ENCODE peak calls at places on chromosomes 3 and 15, in nine cellular contexts. N is NB4, D is OCI-LY7, Y is HL-60, P is tibial nerve, O is A549, B is stomach, V is heart right ventricle, X is vagina. H is an unnamed sample.

GRCh38 chr3:116045251-116045770 is 400.0 kb downstream of the LSAMP start:
- DNase-seq in O (no peak), X (no peak), P (no peak), N (no peak), Y (no peak), V (no peak), B (no peak), D (no peak), H (no peak)

GRCh38 chr15:74209997-74210573 is 7.5 kb upstream of the STRA6 start:
- DNase-seq in P (no peak), D (no peak), O (no peak), B (no peak), Y (no peak), V (no peak), N (no peak), X (no peak), H (peak)

GRCh38 chr3:39398700-39399099 is 7.8 kb upstream of the RPSA start:
- DNase-seq in N (peak), O (no peak), B (no peak), V (no peak), P (no peak), Y (no peak), X (no peak), D (no peak), H (no peak)

GRCh38 chr3:177294221-177294620 is 96.9 kb upstream of the TBL1XR1 start:
- DNase-seq in V (peak), B (peak), O (no peak), P (no peak), X (no peak), Y (no peak), N (no peak), D (no peak), H (no peak)

GRCh38 chr15:64857421-64857820 is 15.7 kb downstream of the PLEKHO2 start:
- DNase-seq in V (no peak), D (no peak), Y (peak), N (no peak), B (no peak), X (no peak), O (no peak), P (no peak), H (peak)

GRCh38 chr3:21654662-21655061 is 96.3 kb downstream of the ZNF385D start:
- DNase-seq in X (no peak), P (no peak), N (no peak), V (no peak), Y (no peak), B (no peak), O (no peak), D (no peak), H (peak)

GRCh38 chr15:100779331-100780207 is 100.1 kb upstream of the ALDH1A3 start:
- DNase-seq in X (no peak), P (peak), D (no peak), Y (no peak), O (no peak), V (peak), N (no peak), B (no peak), H (no peak)

GRCh38 chr15:91917991-91918390 is 64.5 kb downstream of the SLCO3A1 start:
- DNase-seq in N (no peak), V (no peak), B (no peak), Y (no peak), P (no peak), D (no peak), X (no peak), O (no peak), H (no peak)

GRCh38 chr3:159187706-159188105 is 385.9 kb downstream of the MFSD1 start:
- DNase-seq in Y (no peak), B (no peak), D (no peak), N (no peak), V (no peak), P (no peak), O (no peak), X (no peak), H (no peak)

GRCh38 chr3:122947621-122948202 is 79.9 kb downstream of the SEMA5B start:
- DNase-seq in N (no peak), V (no peak), Y (no peak), P (no peak), X (no peak), B (no peak), D (no peak), O (peak), H (peak)

GRCh38 chr3:124781706-124782376 is 51.6 kb downstream of the UMPS start:
- DNase-seq in B (no peak), X (no peak), O (no peak), P (no peak), V (no peak), Y (no peak), D (no peak), N (no peak), H (peak)

GRCh38 chr15:83283813-83284562 is 476 bp downstream of the BNC1 start:
- DNase-seq in P (no peak), O (no peak), B (no peak), D (no peak), Y (no peak), V (no peak), N (no peak), X (no peak), H (peak)

GRCh38 chr3:42651248-42652091 is 2.0 kb upstream of the ZBTB47 start:
- DNase-seq in V (no peak), N (no peak), Y (no peak), B (no peak), X (peak), O (no peak), P (no peak), D (no peak), H (peak)

GRCh38 chr3:49098429-49098828 is 4.6 kb upstream of the QRICH1 start:
- DNase-seq in B (no peak), D (no peak), P (no peak), Y (no peak), V (peak), N (no peak), X (no peak), O (no peak), H (no peak)

GRCh38 chr3:13563911-13564310 is 15.0 kb downstream of the FBLN2 start:
- DNase-seq in V (no peak), Y (no peak), N (no peak), X (no peak), B (no peak), D (no peak), P (no peak), O (no peak), H (no peak)

GRCh38 chr3:172753125-172753524 is 2.6 kb downstream of the ECT2 start:
- DNase-seq in B (no peak), Y (no peak), N (no peak), O (no peak), P (no peak), X (no peak), D (no peak), V (no peak), H (no peak)

GRCh38 chr3:58326267-58326932 is 6.3 kb upstream of the PXK start:
- DNase-seq in O (no peak), D (no peak), Y (no peak), P (no peak), X (no peak), N (no peak), V (no peak), B (no peak), H (no peak)

GRCh38 chr15:25525741-25526140 is 86.9 kb upstream of the UBE3A start:
- DNase-seq in N (no peak), P (no peak), X (no peak), D (no peak), Y (no peak), O (no peak), B (no peak), V (no peak), H (no peak)

GRCh38 chr15:48451241-48451640 is 120.0 kb downstream of the DUT start:
- DNase-seq in X (no peak), D (no peak), B (no peak), V (no peak), O (no peak), Y (no peak), P (no peak), N (no peak), H (no peak)

GRCh38 chr3:149487598-149488197 is 13.2 kb downstream of the TM4SF4 start:
- DNase-seq in B (no peak), V (no peak), P (no peak), D (peak), N (peak), O (peak), Y (peak), X (no peak), H (no peak)
- TF ChIP-seq CTCF in B (peak), V (peak), P (no peak), D (peak), N (peak), O (no peak), Y (peak), X (no peak), H (peak)

GRCh38 chr15:68281008-68281407 is 3.5 kb downstream of the FEM1B start:
- DNase-seq in Y (no peak), B (no peak), V (no peak), O (no peak), X (no peak), P (no peak), N (no peak), D (no peak), H (no peak)
- H3K4me3 ChIP-seq in Y (peak), B (peak), V (no peak), O (peak), X (peak), P (no peak), N (peak), D (peak), H (peak)

GRCh38 chr15:66787472-66787871 is 85.4 kb downstream of the SMAD6 start:
- DNase-seq in N (no peak), X (no peak), B (no peak), D (no peak), Y (no peak), V (no peak), O (no peak), P (no peak), H (no peak)
- TF ChIP-seq CTCF in N (no peak), X (no peak), B (no peak), D (no peak), Y (no peak), V (no peak), O (no peak), P (no peak), H (no peak)

GRCh38 chr3:142964150-142964498 is 650 bp upstream of the PAQR9 start:
- DNase-seq in N (no peak), P (no peak), D (no peak), B (no peak), X (no peak), O (no peak), V (no peak), Y (no peak), H (no peak)
- H3K4me3 ChIP-seq in N (no peak), P (peak), D (no peak), B (peak), X (peak), O (peak), V (peak), Y (peak), H (peak)

GRCh38 chr3:111194048-111194447 is 122.4 kb downstream of the NECTIN3 start:
- DNase-seq in P (no peak), X (no peak), B (no peak), N (no peak), V (no peak), O (no peak), D (no peak), Y (no peak), H (no peak)
- TF ChIP-seq CTCF in P (no peak), X (no peak), B (no peak), N (no peak), V (no peak), O (no peak), D (no peak), Y (no peak), H (no peak)

GRCh38 chr3:62159693-62160092 is 213.7 kb downstream of the FEZF2 start:
- DNase-seq in O (no peak), X (no peak), D (no peak), Y (no peak), B (peak), P (peak), N (no peak), V (peak), H (peak)
- H3K4me3 ChIP-seq in O (no peak), X (no peak), D (no peak), Y (no peak), B (no peak), P (no peak), N (no peak), V (no peak), H (no peak)

DNA sequence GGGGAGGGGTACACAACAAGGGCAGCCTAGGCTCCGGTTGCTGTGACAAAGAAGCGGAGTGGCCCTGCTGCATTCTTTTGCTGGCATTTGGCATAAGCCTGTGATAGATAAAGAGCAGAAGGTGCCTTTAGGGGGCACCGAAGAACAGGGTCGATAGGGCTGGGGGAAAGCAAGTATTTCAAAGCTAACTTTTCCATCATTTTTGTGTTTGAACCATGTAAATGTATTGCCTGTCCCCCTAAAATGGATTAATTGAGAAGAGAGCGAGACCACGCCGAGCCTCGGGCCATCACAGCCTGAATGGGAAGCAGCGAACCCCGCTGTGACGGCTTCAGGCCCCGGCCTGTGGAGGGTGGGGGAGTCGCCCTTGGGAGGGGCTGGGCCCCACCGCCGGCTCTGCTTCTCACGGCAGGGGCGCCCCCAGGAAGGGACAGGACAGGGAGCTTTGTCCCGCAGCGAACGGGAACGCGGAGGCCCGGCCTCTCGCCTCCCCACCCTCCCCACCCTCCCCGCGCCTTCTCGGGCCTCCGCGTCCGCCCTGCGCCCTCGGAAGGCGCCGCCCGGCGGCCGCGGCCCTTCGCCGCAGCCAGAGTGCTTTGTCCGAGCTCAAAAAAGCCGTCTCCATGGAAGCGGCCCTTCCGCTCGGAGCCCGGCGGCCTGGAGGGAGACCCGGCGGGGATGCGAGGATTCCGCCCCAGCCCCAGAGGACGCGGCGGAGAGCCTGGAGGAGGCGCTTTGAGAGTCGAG is 32.4 kb upstream of the ALDH1L1 start:
- DNase-seq in O (peak), B (peak), V (peak), N (peak), P (no peak), Y (no peak), X (no peak), D (no peak), H (peak)
- TF ChIP-seq CTCF in O (peak), B (peak), V (peak), N (peak), P (peak), Y (no peak), X (no peak), D (peak), H (peak)

DNA sequence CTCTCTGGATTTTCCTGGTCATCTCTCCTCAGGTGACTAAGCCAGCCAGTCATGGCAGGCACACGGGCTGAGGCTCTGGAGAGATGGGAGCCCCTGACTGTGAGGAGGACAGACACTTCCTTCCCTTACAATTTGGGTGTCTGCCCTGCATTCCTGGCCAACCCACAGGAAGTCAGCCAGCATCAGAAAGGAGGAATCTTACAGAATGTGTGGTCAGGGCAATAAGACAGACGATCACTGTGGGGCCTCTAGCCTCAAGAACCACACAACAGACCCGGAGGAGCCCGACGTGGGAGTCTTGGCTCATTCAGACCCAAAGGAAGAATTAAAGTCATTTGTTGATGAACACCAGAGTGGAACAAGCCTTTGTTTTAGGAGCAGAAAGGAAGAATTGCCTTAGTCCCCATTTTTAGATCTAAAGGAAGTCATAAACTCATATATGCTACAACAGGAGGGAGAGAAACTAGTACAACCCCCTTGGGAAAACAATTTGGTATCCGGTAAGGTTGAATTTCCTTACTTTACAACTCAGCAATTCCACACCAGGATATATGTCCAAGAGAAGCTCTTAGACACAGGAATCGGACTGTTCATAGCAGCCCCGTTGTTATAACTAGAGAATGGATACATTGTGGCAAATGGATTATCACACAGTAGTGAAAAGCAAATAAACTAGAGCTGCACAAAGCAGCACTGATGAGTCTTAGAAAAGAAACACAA is 62.2 kb downstream of the ABTB1 start:
- DNase-seq in V (peak), X (no peak), Y (peak), N (peak), O (no peak), D (peak), P (no peak), B (no peak), H (peak)
- H3K4me3 ChIP-seq in V (no peak), X (no peak), Y (no peak), N (no peak), O (no peak), D (peak), P (no peak), B (no peak), H (no peak)

DNA sequence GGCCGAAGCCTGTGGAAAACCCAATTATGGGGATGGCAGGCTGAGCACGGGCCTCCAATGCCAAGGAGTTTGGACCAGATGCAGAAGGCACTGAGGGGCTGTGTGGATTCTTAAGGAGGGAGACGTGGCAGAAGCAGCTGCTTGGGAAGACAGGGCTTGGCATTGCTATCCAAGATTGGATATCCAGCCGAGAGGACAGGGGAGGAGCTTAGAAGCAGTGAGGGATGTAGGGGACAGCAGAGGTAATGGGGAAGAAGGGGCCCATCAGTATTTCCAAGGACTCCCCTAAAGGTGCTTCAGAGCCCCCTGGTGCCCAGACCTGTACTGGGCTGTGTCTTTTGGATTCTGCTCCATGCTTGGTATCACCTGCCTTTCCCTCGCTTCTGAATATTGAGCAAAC is 112.8 kb upstream of the TLE3 start:
- DNase-seq in V (no peak), X (no peak), P (no peak), D (peak), Y (no peak), N (no peak), O (no peak), B (no peak), H (no peak)
- TF ChIP-seq CTCF in V (no peak), X (no peak), P (no peak), D (peak), Y (no peak), N (no peak), O (no peak), B (no peak), H (peak)

DNA sequence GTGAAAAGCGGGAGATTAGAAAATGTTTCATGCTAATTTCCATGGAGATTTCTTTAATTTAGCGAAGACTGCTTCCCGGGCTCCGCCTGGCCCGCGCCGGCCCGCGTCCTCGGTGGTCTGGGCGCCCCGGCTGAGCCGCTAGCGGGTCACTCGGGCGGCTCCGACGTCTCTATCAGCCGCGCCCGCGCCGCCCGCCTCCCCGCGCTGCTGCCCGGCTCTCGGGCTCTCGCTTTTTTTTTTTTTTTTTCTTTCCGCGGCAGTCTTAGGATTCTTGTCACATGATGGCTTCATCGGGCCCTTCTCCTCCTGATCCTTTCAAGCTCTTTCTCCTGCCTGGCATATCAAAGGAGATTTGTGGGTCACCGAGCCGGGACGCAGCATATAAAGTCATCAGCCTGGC is 617.3 kb downstream of the NR2F2 start:
- DNase-seq in B (no peak), O (no peak), D (no peak), P (no peak), V (no peak), Y (no peak), X (no peak), N (no peak), H (peak)
- H3K4me3 ChIP-seq in B (peak), O (no peak), D (no peak), P (no peak), V (no peak), Y (peak), X (peak), N (no peak), H (no peak)